ENCODE peak calls at places on chromosomes 4 and X, in seven cellular contexts. O, Q, A, C, I, D and F are unnamed samples.
A peak's percentile ranks its signal among the peaks of the same experiment; 100 is the strongest.

GRCh38 chr4:6901669-6902317 is 7.8 kb upstream of the TBC1D14 start:
- DNase-seq in I (no peak), D (no peak), C (no peak), O (no peak), A (no peak), Q (no peak), F (no peak)

GRCh38 chr4:151169223-151169622 is 69.8 kb downstream of the RPS3A start:
- DNase-seq in I (peak; percentile 79), D (no peak), Q (peak; percentile 98), A (no peak), C (no peak), O (peak; percentile 14), F (peak; percentile 97)

GRCh38 chr4:19025031-19025430 is 1003.5 kb upstream of the LCORL start:
- DNase-seq in O (no peak), I (no peak), Q (peak; percentile 62), A (no peak), C (peak; percentile 9), D (no peak), F (no peak)

GRCh38 chr4:55793479-55793878 is 26.1 kb upstream of the EXOC1L start:
- DNase-seq in C (no peak), O (no peak), Q (no peak), I (peak; percentile 54), D (no peak), A (no peak), F (no peak)

GRCh38 chr4:8311096-8312068 is 41.8 kb downstream of the HTRA3 start:
- DNase-seq in D (no peak), Q (no peak), O (no peak), C (no peak), A (no peak), I (no peak), F (no peak)

GRCh38 chrX:150502091-150502490 is 66.3 kb upstream of the MTM1 start:
- DNase-seq in Q (no peak), I (no peak), C (peak; percentile 17), A (no peak), D (no peak), O (no peak), F (no peak)

GRCh38 chr4:82787342-82787741 is 11.3 kb downstream of the SCD5 start:
- DNase-seq in C (peak; percentile 91), O (no peak), A (no peak), Q (peak; percentile 70), I (no peak), D (no peak), F (no peak)

GRCh38 chrX:1713296-1713695 is 98.4 kb downstream of the ASMT start:
- DNase-seq in O (no peak), I (no peak), C (no peak), D (no peak), Q (no peak), A (no peak), F (no peak)

GRCh38 chr4:71290074-71290473 is 48.7 kb upstream of the SLC4A4 start:
- DNase-seq in A (no peak), Q (peak; percentile 89), O (no peak), I (no peak), C (peak; percentile 10), D (no peak), F (peak; percentile 66)

GRCh38 chr4:113815826-113816225 is 54.3 kb upstream of the CAMK2D start:
- DNase-seq in D (no peak), O (no peak), A (no peak), Q (no peak), I (no peak), C (no peak), F (no peak)

GRCh38 chr4:61517144-61517543 is 317.0 kb downstream of the ADGRL3 start:
- DNase-seq in O (no peak), A (no peak), C (no peak), Q (no peak), I (peak; percentile 59), D (no peak), F (no peak)

GRCh38 chr4:63663870-63664269 is 745.4 kb downstream of the TECRL start:
- DNase-seq in C (no peak), I (no peak), D (no peak), O (no peak), A (no peak), Q (no peak), F (no peak)

GRCh38 chr4:14289708-14290107 is 662.2 kb upstream of the BOD1L1 start:
- DNase-seq in I (no peak), C (peak; percentile 90), O (no peak), Q (peak; percentile 63), A (no peak), D (no peak), F (peak; percentile 13)

GRCh38 chr4:122218762-122219161 is 66.6 kb downstream of the BLTP1 start:
- DNase-seq in Q (peak; percentile 1), C (no peak), I (no peak), O (no peak), D (no peak), A (no peak), F (peak; percentile 30)

GRCh38 chr4:57418133-57418532 is 307.9 kb upstream of the IGFBP7 start:
- DNase-seq in A (no peak), O (no peak), D (no peak), I (no peak), C (no peak), Q (no peak), F (no peak)

GRCh38 chr4:180380733-180381132 is 1862.5 kb upstream of the TENM3 start:
- DNase-seq in O (no peak), C (peak; percentile 88), A (peak; percentile 79), I (no peak), D (no peak), Q (peak; percentile 83), F (peak; percentile 57)

GRCh38 chr4:143095447-143095846 is 89.3 kb upstream of the USP38 start:
- DNase-seq in C (no peak), I (no peak), O (no peak), A (no peak), D (no peak), Q (no peak), F (no peak)

GRCh38 chr4:158850800-158851644 is 82.2 kb downstream of the FNIP2 start:
- DNase-seq in C (no peak), D (no peak), A (peak; percentile 15), O (no peak), Q (no peak), I (no peak), F (peak; percentile 84)

DNA sequence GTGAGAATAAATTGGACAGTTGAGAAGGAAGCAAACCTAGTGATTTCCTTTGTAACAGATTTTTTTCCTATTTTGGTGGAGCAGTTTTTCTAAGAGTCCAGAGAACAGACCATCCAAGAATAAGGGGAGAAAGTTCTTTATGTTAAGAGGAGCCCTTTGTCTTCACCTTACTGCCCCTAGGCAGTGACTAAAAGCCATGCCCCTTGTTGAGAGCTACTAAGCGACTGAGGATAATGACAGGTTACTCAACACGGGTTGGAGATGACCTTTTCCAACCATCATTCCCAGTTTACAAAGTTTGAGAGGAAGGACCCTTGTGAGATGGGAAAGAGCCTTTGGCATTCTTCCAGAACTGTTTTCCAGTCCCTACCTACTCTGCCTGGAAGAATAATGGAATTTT is 3.2 kb downstream of the CCDC160 start:
- DNase-seq in I (no peak), Q (no peak), C (no peak), A (no peak), D (no peak), O (no peak), F (no peak)
- H3K9ac ChIP-seq in I (no peak overlapping the region), Q (no peak overlapping the region), C (no peak overlapping the region), A (no peak overlapping the region), D (no peak overlapping the region), O (no peak overlapping the region), F (no peak overlapping the region)

GRCh38 chr4:4609622-4610334 is 67.9 kb upstream of the STX18 start:
- DNase-seq in C (no peak), Q (no peak), O (no peak), D (no peak), I (no peak), A (no peak), F (no peak)

GRCh38 chr4:4605849-4606248 is 64.0 kb upstream of the STX18 start:
- DNase-seq in I (no peak), Q (no peak), O (no peak), C (no peak), A (no peak), D (no peak), F (no peak)

GRCh38 chr4:4608214-4608537 is 66.3 kb upstream of the STX18 start:
- DNase-seq in A (no peak), Q (no peak), I (no peak), O (no peak), C (no peak), D (no peak), F (no peak)

GRCh38 chr4:4606321-4606720 is 64.5 kb upstream of the STX18 start:
- DNase-seq in D (no peak), C (no peak), Q (peak; percentile 45), A (no peak), O (no peak), I (no peak), F (peak; percentile 35)

GRCh38 chr4:4607336-4608213 is 65.7 kb upstream of the STX18 start:
- DNase-seq in D (no peak), A (no peak), C (no peak), O (no peak), Q (no peak), I (no peak), F (no peak)
- H3K4me3 ChIP-seq in D (no peak overlapping the region), A (no peak overlapping the region), C (no peak overlapping the region), O (no peak overlapping the region), Q (no peak overlapping the region), I (no peak overlapping the region), F (no peak overlapping the region)

DNA sequence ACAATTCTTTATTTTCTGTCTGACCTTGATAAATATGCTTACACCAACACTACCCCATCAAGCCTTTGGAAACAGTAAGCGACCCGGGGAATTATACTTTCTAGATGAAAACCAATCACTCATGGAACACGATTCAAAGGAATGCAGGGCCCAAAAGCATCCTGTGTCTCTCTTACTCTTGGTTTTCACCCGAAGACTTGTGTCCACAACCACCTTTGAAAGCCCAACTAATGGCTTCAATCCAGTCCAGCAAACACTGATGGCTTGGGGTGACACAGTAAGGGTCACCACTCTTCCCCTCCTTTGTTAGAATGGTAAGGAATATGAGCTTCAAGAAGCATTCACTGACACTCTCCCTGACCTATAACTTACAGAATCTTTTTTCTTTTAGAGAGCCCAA is 1.6 kb downstream of the CBR4 start:
- DNase-seq in O (no peak), D (no peak), A (no peak), Q (no peak), I (no peak), C (no peak), F (no peak)
- H3K9ac ChIP-seq in O (no peak overlapping the region), D (peak overlapping the region; percentile 1), A (peak overlapping the region; percentile 90), Q (no peak overlapping the region), I (peak overlapping the region; percentile 94), C (peak overlapping the region; percentile 97), F (peak overlapping the region; percentile 97)

GRCh38 chr4:39061450-39061849 is 582 bp upstream of the KLHL5 start:
- DNase-seq in A (no peak), D (no peak), I (no peak), O (no peak), Q (no peak), C (no peak), F (no peak)
- H3K4me3 ChIP-seq in A (no peak overlapping the region), D (no peak overlapping the region), I (no peak overlapping the region), O (no peak overlapping the region), Q (no peak overlapping the region), C (no peak overlapping the region), F (no peak overlapping the region)

GRCh38 chrX:148811236-148811635 is 310.8 kb downstream of the AFF2 start:
- DNase-seq in O (no peak), Q (peak; percentile 52), C (peak; percentile 14), I (no peak), A (no peak), D (no peak), F (no peak)
- H3K9ac ChIP-seq in O (no peak overlapping the region), Q (no peak overlapping the region), C (no peak overlapping the region), I (no peak overlapping the region), A (no peak overlapping the region), D (no peak overlapping the region), F (no peak overlapping the region)

GRCh38 chrX:13669246-13669689 is 16.3 kb downstream of the TCEANC start:
- DNase-seq in O (no peak), D (no peak), I (peak; percentile 80), C (peak; percentile 99), Q (peak; percentile 96), A (peak; percentile 90), F (peak; percentile 88)
- H3K4me3 ChIP-seq in O (no peak overlapping the region), D (no peak overlapping the region), I (no peak overlapping the region), C (no peak overlapping the region), Q (no peak overlapping the region), A (no peak overlapping the region), F (peak overlapping the region; percentile 2)